ENCODE peak calls at places on chromosomes 11 and 22, in nine cellular contexts. One of them, this sample, is unnamed.

GRCh38 chr22:31289335-31289734 is 3.0 kb downstream of the PIK3IP1 start:
- DNase-seq in progenitor cell of endocrine pancreas: no peak
- DNase-seq in fibroblast of pulmonary artery: no peak
- DNase-seq in heart left ventricle: no peak
- DNase-seq in heart right ventricle: no peak
- DNase-seq in endothelial cell of umbilical vein: no peak
- DNase-seq in neural crest cell: no peak
- DNase-seq in fibroblast of mammary gland: no peak
- DNase-seq in OCI-LY7: peak
- DNase-seq in this sample: no peak

GRCh38 chr11:60776167-60776566 is 9.0 kb upstream of the MS4A10 start:
- DNase-seq in progenitor cell of endocrine pancreas: no peak
- DNase-seq in fibroblast of pulmonary artery: no peak
- DNase-seq in heart left ventricle: no peak
- DNase-seq in heart right ventricle: peak
- DNase-seq in endothelial cell of umbilical vein: peak
- DNase-seq in neural crest cell: no peak
- DNase-seq in fibroblast of mammary gland: no peak
- DNase-seq in OCI-LY7: no peak
- DNase-seq in this sample: no peak

GRCh38 chr11:85483861-85484260 is 143.3 kb downstream of the DLG2 start:
- DNase-seq in progenitor cell of endocrine pancreas: no peak
- DNase-seq in fibroblast of pulmonary artery: no peak
- DNase-seq in heart left ventricle: no peak
- DNase-seq in heart right ventricle: no peak
- DNase-seq in endothelial cell of umbilical vein: peak
- DNase-seq in neural crest cell: no peak
- DNase-seq in fibroblast of mammary gland: peak
- DNase-seq in OCI-LY7: no peak
- DNase-seq in this sample: no peak

GRCh38 chr11:95154514-95154913 is 64.9 kb downstream of the ENDOD1 start:
- DNase-seq in progenitor cell of endocrine pancreas: peak
- DNase-seq in fibroblast of pulmonary artery: peak
- DNase-seq in heart left ventricle: no peak
- DNase-seq in heart right ventricle: peak
- DNase-seq in endothelial cell of umbilical vein: peak
- DNase-seq in neural crest cell: peak
- DNase-seq in fibroblast of mammary gland: peak
- DNase-seq in OCI-LY7: peak
- DNase-seq in this sample: no peak

GRCh38 chr11:83008581-83008923 is 63.1 kb downstream of the RAB30 start:
- DNase-seq in progenitor cell of endocrine pancreas: no peak
- DNase-seq in fibroblast of pulmonary artery: peak
- DNase-seq in heart left ventricle: no peak
- DNase-seq in heart right ventricle: no peak
- DNase-seq in endothelial cell of umbilical vein: no peak
- DNase-seq in neural crest cell: no peak
- DNase-seq in fibroblast of mammary gland: peak
- DNase-seq in OCI-LY7: no peak
- DNase-seq in this sample: no peak

GRCh38 chr11:93541154-93541553 is 2.0 kb downstream of the SMCO4 start:
- DNase-seq in progenitor cell of endocrine pancreas: no peak
- DNase-seq in fibroblast of pulmonary artery: no peak
- DNase-seq in heart left ventricle: no peak
- DNase-seq in heart right ventricle: no peak
- DNase-seq in endothelial cell of umbilical vein: no peak
- DNase-seq in neural crest cell: no peak
- DNase-seq in fibroblast of mammary gland: no peak
- DNase-seq in OCI-LY7: no peak
- DNase-seq in this sample: no peak

GRCh38 chr11:587978-588380 is 11.7 kb downstream of the PHRF1 start:
- DNase-seq in progenitor cell of endocrine pancreas: no peak
- DNase-seq in fibroblast of pulmonary artery: peak
- DNase-seq in heart left ventricle: peak
- DNase-seq in heart right ventricle: no peak
- DNase-seq in endothelial cell of umbilical vein: no peak
- DNase-seq in neural crest cell: no peak
- DNase-seq in fibroblast of mammary gland: peak
- DNase-seq in OCI-LY7: no peak
- DNase-seq in this sample: no peak

GRCh38 chr11:70680781-70681281 is 282.5 kb downstream of the CTTN start:
- DNase-seq in progenitor cell of endocrine pancreas: no peak
- DNase-seq in fibroblast of pulmonary artery: no peak
- DNase-seq in heart left ventricle: no peak
- DNase-seq in heart right ventricle: no peak
- DNase-seq in endothelial cell of umbilical vein: no peak
- DNase-seq in neural crest cell: no peak
- DNase-seq in fibroblast of mammary gland: no peak
- DNase-seq in OCI-LY7: no peak
- DNase-seq in this sample: no peak

GRCh38 chr11:67584205-67584880 is 731 bp downstream of the GSTP1 start:
- DNase-seq in progenitor cell of endocrine pancreas: peak
- DNase-seq in fibroblast of pulmonary artery: peak
- DNase-seq in heart left ventricle: peak
- DNase-seq in heart right ventricle: peak
- DNase-seq in endothelial cell of umbilical vein: peak
- DNase-seq in neural crest cell: peak
- DNase-seq in fibroblast of mammary gland: peak
- DNase-seq in OCI-LY7: peak
- DNase-seq in this sample: peak

GRCh38 chr11:46237248-46238077 is 40.0 kb upstream of the CREB3L1 start:
- DNase-seq in progenitor cell of endocrine pancreas: no peak
- DNase-seq in fibroblast of pulmonary artery: peak
- DNase-seq in heart left ventricle: peak
- DNase-seq in heart right ventricle: peak
- DNase-seq in endothelial cell of umbilical vein: peak
- DNase-seq in neural crest cell: peak
- DNase-seq in fibroblast of mammary gland: peak
- DNase-seq in OCI-LY7: no peak
- DNase-seq in this sample: no peak

GRCh38 chr11:32792948-32793475 is 1.4 kb downstream of the CCDC73 start:
- DNase-seq in progenitor cell of endocrine pancreas: peak
- DNase-seq in fibroblast of pulmonary artery: peak
- DNase-seq in heart left ventricle: no peak
- DNase-seq in heart right ventricle: peak
- DNase-seq in endothelial cell of umbilical vein: peak
- DNase-seq in neural crest cell: peak
- DNase-seq in fibroblast of mammary gland: peak
- DNase-seq in OCI-LY7: peak
- DNase-seq in this sample: peak

DNA sequence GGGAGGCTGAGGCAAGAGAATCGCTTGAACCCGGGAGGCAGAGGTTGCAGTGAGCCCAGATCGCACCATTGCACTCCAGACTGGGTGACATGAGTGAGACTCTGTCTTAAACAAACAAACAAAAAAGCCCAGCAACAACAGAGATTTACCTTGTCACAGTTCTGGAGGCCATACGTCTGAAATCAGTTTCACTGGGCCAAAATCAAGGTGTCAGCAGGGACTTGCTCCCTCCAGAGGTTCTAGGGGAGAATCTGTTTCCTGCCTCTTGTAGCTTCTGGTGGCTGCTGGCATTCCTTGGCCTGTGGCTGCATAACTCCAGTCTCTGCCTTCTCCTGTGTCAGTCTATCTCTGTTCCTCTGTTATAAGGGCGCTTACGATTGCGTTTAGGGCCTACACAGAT is 1.5 kb downstream of the DDX10 start:
- DNase-seq in progenitor cell of endocrine pancreas: no peak
- DNase-seq in fibroblast of pulmonary artery: no peak
- DNase-seq in heart left ventricle: no peak
- DNase-seq in heart right ventricle: no peak
- DNase-seq in endothelial cell of umbilical vein: no peak
- DNase-seq in neural crest cell: no peak
- DNase-seq in fibroblast of mammary gland: peak
- DNase-seq in OCI-LY7: no peak
- DNase-seq in this sample: no peak
- TF ChIP-seq CTCF in progenitor cell of endocrine pancreas: no peak
- TF ChIP-seq CTCF in fibroblast of pulmonary artery: no peak
- TF ChIP-seq CTCF in heart left ventricle: no peak
- TF ChIP-seq CTCF in heart right ventricle: no peak
- TF ChIP-seq CTCF in endothelial cell of umbilical vein: no peak
- TF ChIP-seq CTCF in neural crest cell: no peak
- TF ChIP-seq CTCF in fibroblast of mammary gland: no peak
- TF ChIP-seq CTCF in OCI-LY7: peak
- TF ChIP-seq CTCF in this sample: no peak

GRCh38 chr11:8033791-8034585 is 46.9 kb downstream of the EIF3F start:
- DNase-seq in progenitor cell of endocrine pancreas: no peak
- DNase-seq in fibroblast of pulmonary artery: no peak
- DNase-seq in heart left ventricle: no peak
- DNase-seq in heart right ventricle: no peak
- DNase-seq in endothelial cell of umbilical vein: no peak
- DNase-seq in neural crest cell: no peak
- DNase-seq in fibroblast of mammary gland: no peak
- DNase-seq in OCI-LY7: no peak
- DNase-seq in this sample: no peak

GRCh38 chr11:8031248-8032115 is 44.3 kb downstream of the EIF3F start:
- DNase-seq in progenitor cell of endocrine pancreas: no peak
- DNase-seq in fibroblast of pulmonary artery: no peak
- DNase-seq in heart left ventricle: no peak
- DNase-seq in heart right ventricle: no peak
- DNase-seq in endothelial cell of umbilical vein: no peak
- DNase-seq in neural crest cell: no peak
- DNase-seq in fibroblast of mammary gland: no peak
- DNase-seq in OCI-LY7: no peak
- DNase-seq in this sample: no peak

GRCh38 chr11:8032122-8032521 is 45.0 kb downstream of the EIF3F start:
- DNase-seq in progenitor cell of endocrine pancreas: no peak
- DNase-seq in fibroblast of pulmonary artery: no peak
- DNase-seq in heart left ventricle: no peak
- DNase-seq in heart right ventricle: no peak
- DNase-seq in endothelial cell of umbilical vein: no peak
- DNase-seq in neural crest cell: no peak
- DNase-seq in fibroblast of mammary gland: no peak
- DNase-seq in OCI-LY7: no peak
- DNase-seq in this sample: no peak

GRCh38 chr11:8033312-8033715 is 46.2 kb downstream of the EIF3F start:
- DNase-seq in progenitor cell of endocrine pancreas: peak
- DNase-seq in fibroblast of pulmonary artery: peak
- DNase-seq in heart left ventricle: peak
- DNase-seq in heart right ventricle: peak
- DNase-seq in endothelial cell of umbilical vein: peak
- DNase-seq in neural crest cell: peak
- DNase-seq in fibroblast of mammary gland: peak
- DNase-seq in OCI-LY7: peak
- DNase-seq in this sample: peak

DNA sequence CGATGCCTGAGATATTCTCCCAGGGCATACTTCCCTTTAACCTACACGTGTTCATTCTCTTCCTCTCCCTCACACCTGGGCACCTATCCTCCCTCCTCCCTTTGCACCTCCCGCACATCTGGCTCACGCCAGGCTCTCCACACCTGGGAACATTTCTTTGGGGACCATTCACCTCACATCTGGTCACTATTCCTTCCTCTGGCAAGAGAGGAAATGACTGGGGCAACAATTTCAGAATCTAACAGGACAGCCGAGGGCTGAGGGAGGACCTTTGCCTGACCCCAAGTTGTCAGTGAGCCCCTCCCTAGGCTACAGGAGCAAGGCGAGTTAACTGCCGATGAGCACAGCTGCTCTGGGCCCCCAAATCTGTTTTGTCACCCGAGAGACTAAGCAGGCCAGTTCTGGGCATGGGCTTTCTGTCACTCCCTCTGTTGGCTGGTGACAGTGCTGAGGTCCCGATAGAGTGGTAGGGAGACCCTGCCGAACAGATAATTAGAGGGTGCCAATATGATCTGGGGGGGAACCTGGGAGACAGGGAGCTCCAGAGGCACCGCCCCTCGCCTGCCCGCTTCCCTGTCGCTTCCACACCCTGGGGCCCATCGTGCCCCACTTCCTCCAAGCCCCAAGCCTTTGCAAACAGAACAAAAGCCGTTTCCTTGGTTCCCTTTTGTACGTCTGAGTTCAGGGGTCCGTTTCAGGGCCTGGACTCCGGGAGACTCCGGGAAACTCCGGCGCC is 45.6 kb downstream of the EIF3F start:
- DNase-seq in progenitor cell of endocrine pancreas: no peak
- DNase-seq in fibroblast of pulmonary artery: no peak
- DNase-seq in heart left ventricle: no peak
- DNase-seq in heart right ventricle: no peak
- DNase-seq in endothelial cell of umbilical vein: no peak
- DNase-seq in neural crest cell: no peak
- DNase-seq in fibroblast of mammary gland: no peak
- DNase-seq in OCI-LY7: no peak
- DNase-seq in this sample: no peak
- TF ChIP-seq CTCF in progenitor cell of endocrine pancreas: no peak
- TF ChIP-seq CTCF in fibroblast of pulmonary artery: no peak
- TF ChIP-seq CTCF in heart left ventricle: no peak
- TF ChIP-seq CTCF in heart right ventricle: no peak
- TF ChIP-seq CTCF in endothelial cell of umbilical vein: no peak
- TF ChIP-seq CTCF in neural crest cell: no peak
- TF ChIP-seq CTCF in fibroblast of mammary gland: no peak
- TF ChIP-seq CTCF in OCI-LY7: no peak
- TF ChIP-seq CTCF in this sample: no peak

GRCh38 chr11:47348859-47349258 is 3.6 kb downstream of the MYBPC3 start:
- DNase-seq in progenitor cell of endocrine pancreas: no peak
- DNase-seq in fibroblast of pulmonary artery: peak
- DNase-seq in heart left ventricle: no peak
- DNase-seq in heart right ventricle: no peak
- DNase-seq in endothelial cell of umbilical vein: no peak
- DNase-seq in neural crest cell: peak
- DNase-seq in fibroblast of mammary gland: peak
- DNase-seq in OCI-LY7: peak
- DNase-seq in this sample: no peak
- TF ChIP-seq CTCF in progenitor cell of endocrine pancreas: peak
- TF ChIP-seq CTCF in fibroblast of pulmonary artery: peak
- TF ChIP-seq CTCF in heart left ventricle: no peak
- TF ChIP-seq CTCF in heart right ventricle: no peak
- TF ChIP-seq CTCF in endothelial cell of umbilical vein: peak
- TF ChIP-seq CTCF in neural crest cell: peak
- TF ChIP-seq CTCF in fibroblast of mammary gland: peak
- TF ChIP-seq CTCF in OCI-LY7: peak
- TF ChIP-seq CTCF in this sample: no peak

GRCh38 chr11:87263439-87263838 is 225.7 kb downstream of the TMEM135 start:
- DNase-seq in progenitor cell of endocrine pancreas: no peak
- DNase-seq in fibroblast of pulmonary artery: no peak
- DNase-seq in heart left ventricle: no peak
- DNase-seq in heart right ventricle: no peak
- DNase-seq in endothelial cell of umbilical vein: no peak
- DNase-seq in neural crest cell: no peak
- DNase-seq in fibroblast of mammary gland: no peak
- DNase-seq in OCI-LY7: no peak
- DNase-seq in this sample: no peak

GRCh38 chr11:87265132-87265531 is 227.4 kb downstream of the TMEM135 start:
- DNase-seq in progenitor cell of endocrine pancreas: no peak
- DNase-seq in fibroblast of pulmonary artery: peak
- DNase-seq in heart left ventricle: no peak
- DNase-seq in heart right ventricle: no peak
- DNase-seq in endothelial cell of umbilical vein: peak
- DNase-seq in neural crest cell: no peak
- DNase-seq in fibroblast of mammary gland: peak
- DNase-seq in OCI-LY7: no peak
- DNase-seq in this sample: no peak

GRCh38 chr11:87265915-87266314 is 228.2 kb downstream of the TMEM135 start:
- DNase-seq in progenitor cell of endocrine pancreas: no peak
- DNase-seq in fibroblast of pulmonary artery: no peak
- DNase-seq in heart left ventricle: no peak
- DNase-seq in heart right ventricle: no peak
- DNase-seq in endothelial cell of umbilical vein: peak
- DNase-seq in neural crest cell: no peak
- DNase-seq in fibroblast of mammary gland: peak
- DNase-seq in OCI-LY7: no peak
- DNase-seq in this sample: no peak

GRCh38 chr11:87266751-87267150 is 229.0 kb downstream of the TMEM135 start:
- DNase-seq in progenitor cell of endocrine pancreas: no peak
- DNase-seq in fibroblast of pulmonary artery: peak
- DNase-seq in heart left ventricle: no peak
- DNase-seq in heart right ventricle: no peak
- DNase-seq in endothelial cell of umbilical vein: no peak
- DNase-seq in neural crest cell: no peak
- DNase-seq in fibroblast of mammary gland: no peak
- DNase-seq in OCI-LY7: no peak
- DNase-seq in this sample: no peak

GRCh38 chr11:87263979-87264378 is 226.2 kb downstream of the TMEM135 start:
- DNase-seq in progenitor cell of endocrine pancreas: no peak
- DNase-seq in fibroblast of pulmonary artery: no peak
- DNase-seq in heart left ventricle: no peak
- DNase-seq in heart right ventricle: no peak
- DNase-seq in endothelial cell of umbilical vein: no peak
- DNase-seq in neural crest cell: no peak
- DNase-seq in fibroblast of mammary gland: no peak
- DNase-seq in OCI-LY7: no peak
- DNase-seq in this sample: no peak
- TF ChIP-seq CTCF in progenitor cell of endocrine pancreas: no peak
- TF ChIP-seq CTCF in fibroblast of pulmonary artery: no peak
- TF ChIP-seq CTCF in heart left ventricle: no peak
- TF ChIP-seq CTCF in heart right ventricle: no peak
- TF ChIP-seq CTCF in endothelial cell of umbilical vein: no peak
- TF ChIP-seq CTCF in neural crest cell: no peak
- TF ChIP-seq CTCF in fibroblast of mammary gland: no peak
- TF ChIP-seq CTCF in OCI-LY7: no peak
- TF ChIP-seq CTCF in this sample: no peak